ENCODE peak calls at places on chromosome 21, in five cellular contexts. E is cardiac septum; O is T-helper 1 cell; Q is activated T-helper 1 cell treated with anti-CD3 and anti-CD28 coated beads, Interleukin-2, amount 50 U/mL, for 16 hours; J is stimulated activated naive B cell treated with anti-CD40 and anti-IgM and Interleukin-4, amounts not matched to agents 10 μg/mL and 1 μg/mL and 100 μg/mL, for 72 hours. Z is an unnamed sample.

GRCh38 chr21:43944181-43944633 is 67.9 kb upstream of the TRAPPC10 start:
- DNase-seq in E (no peak), O (no peak), Q (no peak), J (no peak), Z (no peak)

GRCh38 chr21:36310016-36310415 is 10.0 kb upstream of the MORC3 start:
- DNase-seq in J (peak), Q (peak), O (no peak), E (no peak), Z (no peak)

GRCh38 chr21:42107881-42108553 is 36.9 kb downstream of the UMODL1 start:
- DNase-seq in O (peak), J (peak), E (no peak), Q (peak), Z (peak)

GRCh38 chr21:42236693-42237092 is 17.8 kb downstream of the ABCG1 start:
- DNase-seq in Q (no peak), E (no peak), O (no peak), J (no peak), Z (no peak)

GRCh38 chr21:30567617-30568016 is 6.5 kb upstream of the KRTAP19-7 start:
- DNase-seq in J (no peak), O (no peak), E (no peak), Q (no peak), Z (no peak)

GRCh38 chr21:41957991-41958766 is 4.4 kb upstream of the C2CD2 start:
- DNase-seq in Q (no peak), E (peak), J (no peak), O (no peak), Z (no peak)

GRCh38 chr21:33682992-33683627 is 40.8 kb downstream of the ITSN1 start:
- DNase-seq in Q (no peak), O (no peak), E (no peak), J (no peak), Z (no peak)

GRCh38 chr21:39313457-39314154 is at the start of gene BRWD1:
- DNase-seq in E (peak), O (peak), Q (peak), J (peak), Z (peak)

GRCh38 chr21:42652527-42653491 is 612 bp upstream of the PDE9A start:
- DNase-seq in E (no peak), J (no peak), Q (no peak), O (no peak), Z (no peak)